ENCODE peak calls at places on chromosomes 5 and 9, in seven cellular contexts. J, Q, Y, O, D, R and M are unnamed samples.

GRCh38 chr5:172004824-172005237 is 1.6 kb downstream of the FBXW11 start:
- DNase-seq in J (no peak), Q (peak), Y (no peak), O (no peak), D (no peak), R (no peak), M (no peak)

GRCh38 chr9:116662633-116663032 is 24.5 kb upstream of the TRIM32 start:
- DNase-seq in J (no peak), Q (no peak), Y (no peak), O (no peak), D (no peak), R (peak), M (no peak)

GRCh38 chr9:114017741-114018715 is 60.1 kb downstream of the AMBP start:
- DNase-seq in J (no peak), Q (no peak), Y (no peak), O (no peak), D (no peak), R (no peak), M (no peak)

GRCh38 chr5:21049900-21050299 is 1061.9 kb upstream of the CDH18 start:
- DNase-seq in J (no peak), Q (no peak), Y (no peak), O (no peak), D (no peak), R (no peak), M (no peak)

GRCh38 chr5:168295574-168296201 is 4.2 kb downstream of the WWC1 start:
- DNase-seq in J (peak), Q (peak), Y (peak), O (peak), D (peak), R (peak), M (peak)

GRCh38 chr5:38382898-38383297 is 124.5 kb downstream of the EGFLAM start:
- DNase-seq in J (peak), Q (peak), Y (peak), O (peak), D (peak), R (peak), M (peak)

GRCh38 chr5:173744527-173744926 is 128.1 kb upstream of the BOD1 start:
- DNase-seq in J (no peak), Q (no peak), Y (no peak), O (no peak), D (no peak), R (no peak), M (peak)

GRCh38 chr5:127562252-127562651 is 44.8 kb downstream of the PRRC1 start:
- DNase-seq in J (no peak), Q (peak), Y (peak), O (no peak), D (peak), R (no peak), M (peak)

GRCh38 chr9:129391215-129391614 is 213.2 kb upstream of the IER5L start:
- DNase-seq in J (no peak), Q (no peak), Y (no peak), O (no peak), D (no peak), R (no peak), M (no peak)

GRCh38 chr5:6046296-6046695 is 332.1 kb downstream of the MED10 start:
- DNase-seq in J (no peak), Q (no peak), Y (no peak), O (no peak), D (no peak), R (no peak), M (no peak)

GRCh38 chr9:137053944-137054931 is at the start of gene ENTPD2:
- DNase-seq in J (no peak), Q (no peak), Y (no peak), O (peak), D (peak), R (no peak), M (no peak)

GRCh38 chr9:98074119-98074990 is 17.8 kb downstream of the NANS start:
- DNase-seq in J (no peak), Q (peak), Y (peak), O (peak), D (peak), R (peak), M (peak)

GRCh38 chr9:128383791-128384190 is 12.6 kb downstream of the URM1 start:
- DNase-seq in J (no peak), Q (no peak), Y (no peak), O (no peak), D (no peak), R (no peak), M (no peak)

GRCh38 chr5:122412966-122413365 is 100.9 kb downstream of the SNCAIP start:
- DNase-seq in J (no peak), Q (no peak), Y (no peak), O (no peak), D (no peak), R (no peak), M (no peak)

GRCh38 chr5:117376748-117377147 is 802.1 kb upstream of the SEMA6A start:
- DNase-seq in J (no peak), Q (no peak), Y (no peak), O (no peak), D (no peak), R (no peak), M (no peak)

GRCh38 chr9:129609486-129610192 is 11.3 kb downstream of the C9orf50 start:
- DNase-seq in J (no peak), Q (peak), Y (no peak), O (no peak), D (no peak), R (no peak), M (peak)

GRCh38 chr9:134175291-134175807 is 11.0 kb upstream of the RNU6ATAC start:
- DNase-seq in J (peak), Q (no peak), Y (no peak), O (no peak), D (peak), R (no peak), M (peak)

GRCh38 chr9:21995652-21996275 is 1.2 kb downstream of the CDKN2B-AS1 start:
- DNase-seq in J (no peak), Q (peak), Y (no peak), O (peak), D (no peak), R (peak), M (peak)

GRCh38 chr9:90559075-90560073 is 83.2 kb downstream of the DIRAS2 start:
- DNase-seq in J (no peak), Q (no peak), Y (no peak), O (no peak), D (no peak), R (no peak), M (no peak)

GRCh38 chr9:91930475-91930874 is 19.6 kb downstream of the ROR2 start:
- DNase-seq in J (no peak), Q (peak), Y (peak), O (no peak), D (no peak), R (peak), M (peak)

GRCh38 chr5:120690621-120691407 is 226.7 kb downstream of the PRR16 start:
- DNase-seq in J (no peak), Q (no peak), Y (no peak), O (peak), D (no peak), R (no peak), M (no peak)

GRCh38 chr5:142826741-142827492 is 56.7 kb downstream of the ARHGAP26 start:
- DNase-seq in J (no peak), Q (no peak), Y (no peak), O (peak), D (no peak), R (peak), M (no peak)

GRCh38 chr5:154971501-154971900 is 30.6 kb downstream of the MRPL22 start:
- DNase-seq in J (no peak), Q (no peak), Y (no peak), O (no peak), D (no peak), R (peak), M (no peak)

GRCh38 chr5:93403529-93403928 is 177.5 kb downstream of the NR2F1-AS1 start:
- DNase-seq in J (no peak), Q (no peak), Y (no peak), O (no peak), D (no peak), R (no peak), M (no peak)

GRCh38 chr9:27351438-27351837 is 54.5 kb upstream of the EQTN start:
- DNase-seq in J (no peak), Q (peak), Y (no peak), O (no peak), D (no peak), R (no peak), M (no peak)

GRCh38 chr9:37415011-37415719 is 7.3 kb upstream of the GRHPR start:
- DNase-seq in J (peak), Q (peak), Y (peak), O (peak), D (peak), R (peak), M (peak)

GRCh38 chr5:124524552-124525232 is 221.7 kb downstream of the ZNF608 start:
- DNase-seq in J (no peak), Q (no peak), Y (no peak), O (no peak), D (no peak), R (no peak), M (peak)

GRCh38 chr9:132639322-132639721 is 30.5 kb downstream of the DDX31 start:
- DNase-seq in J (no peak), Q (no peak), Y (no peak), O (no peak), D (no peak), R (no peak), M (no peak)
- H3K27ac ChIP-seq in J (no peak), Q (no peak), Y (no peak), O (no peak), D (no peak), R (no peak), M (no peak)

GRCh38 chr9:123176230-123176629 is 92.2 kb downstream of the STRBP start:
- DNase-seq in J (no peak), Q (peak), Y (no peak), O (no peak), D (no peak), R (peak), M (no peak)
- H3K4ac ChIP-seq in J (no peak), Q (no peak), Y (no peak), O (no peak), D (no peak), R (no peak), M (no peak)

GRCh38 chr9:93949694-93950449 is 5.3 kb downstream of the BARX1 start:
- DNase-seq in J (no peak), Q (peak), Y (no peak), O (no peak), D (peak), R (no peak), M (peak)
- H3K23ac ChIP-seq in J (no peak), Q (no peak), Y (no peak), O (no peak), D (no peak), R (no peak), M (no peak)

GRCh38 chr5:54681036-54681435 is 163.5 kb downstream of the SNX18 start:
- DNase-seq in J (no peak), Q (no peak), Y (no peak), O (no peak), D (no peak), R (no peak), M (no peak)
- H3K27ac ChIP-seq in J (no peak), Q (no peak), Y (no peak), O (no peak), D (no peak), R (peak), M (no peak)

GRCh38 chr5:176846335-176847140 is 36.2 kb downstream of the UNC5A start:
- DNase-seq in J (no peak), Q (no peak), Y (no peak), O (no peak), D (no peak), R (no peak), M (no peak)

GRCh38 chr5:176847726-176848290 is 37.4 kb downstream of the UNC5A start:
- DNase-seq in J (no peak), Q (no peak), Y (no peak), O (no peak), D (no peak), R (no peak), M (no peak)

GRCh38 chr5:176848651-176849050 is 38.3 kb downstream of the UNC5A start:
- DNase-seq in J (no peak), Q (no peak), Y (no peak), O (no peak), D (no peak), R (no peak), M (no peak)

GRCh38 chr5:176845392-176845713 is 35.0 kb downstream of the UNC5A start:
- DNase-seq in J (no peak), Q (no peak), Y (no peak), O (no peak), D (no peak), R (no peak), M (no peak)

GRCh38 chr5:176847155-176847554 is 36.8 kb downstream of the UNC5A start:
- DNase-seq in J (no peak), Q (no peak), Y (no peak), O (no peak), D (no peak), R (no peak), M (no peak)
- H3K4ac ChIP-seq in J (peak), Q (no peak), Y (no peak), O (no peak), D (no peak), R (no peak), M (no peak)

DNA sequence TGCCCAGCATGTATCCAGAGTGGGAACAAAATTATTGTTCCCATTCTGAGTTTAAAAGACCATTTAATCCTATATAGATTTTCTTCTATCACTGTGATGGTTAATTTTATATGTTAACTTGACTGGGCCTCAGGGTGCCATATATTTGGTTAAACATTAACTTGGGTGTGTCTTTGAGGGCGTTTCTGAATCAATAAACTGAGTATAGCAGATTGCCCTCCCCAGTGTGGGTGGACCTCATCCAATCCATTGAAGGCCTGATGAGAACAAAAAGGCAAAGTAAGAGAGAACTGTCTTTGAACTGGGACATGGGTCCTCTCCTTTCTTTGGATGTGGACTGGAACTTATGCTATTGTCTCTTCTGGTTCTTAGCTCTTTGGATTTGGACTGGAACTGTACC is 17.3 kb downstream of the RIOK2 start:
- DNase-seq in J (no peak), Q (no peak), Y (no peak), O (no peak), D (no peak), R (no peak), M (no peak)
- H3K23ac ChIP-seq in J (no peak), Q (no peak), Y (no peak), O (no peak), D (no peak), R (no peak), M (no peak)

GRCh38 chr5:140207250-140207954 is 32.4 kb downstream of the CYSTM1 start:
- DNase-seq in J (no peak), Q (no peak), Y (no peak), O (no peak), D (no peak), R (no peak), M (no peak)

GRCh38 chr5:140205216-140205615 is 30.2 kb downstream of the CYSTM1 start:
- DNase-seq in J (no peak), Q (peak), Y (no peak), O (no peak), D (no peak), R (no peak), M (no peak)

GRCh38 chr5:140205952-140206351 is 31.0 kb downstream of the CYSTM1 start:
- DNase-seq in J (no peak), Q (no peak), Y (no peak), O (no peak), D (peak), R (no peak), M (peak)

GRCh38 chr5:140202078-140202477 is 27.1 kb downstream of the CYSTM1 start:
- DNase-seq in J (no peak), Q (no peak), Y (no peak), O (no peak), D (no peak), R (peak), M (no peak)

DNA sequence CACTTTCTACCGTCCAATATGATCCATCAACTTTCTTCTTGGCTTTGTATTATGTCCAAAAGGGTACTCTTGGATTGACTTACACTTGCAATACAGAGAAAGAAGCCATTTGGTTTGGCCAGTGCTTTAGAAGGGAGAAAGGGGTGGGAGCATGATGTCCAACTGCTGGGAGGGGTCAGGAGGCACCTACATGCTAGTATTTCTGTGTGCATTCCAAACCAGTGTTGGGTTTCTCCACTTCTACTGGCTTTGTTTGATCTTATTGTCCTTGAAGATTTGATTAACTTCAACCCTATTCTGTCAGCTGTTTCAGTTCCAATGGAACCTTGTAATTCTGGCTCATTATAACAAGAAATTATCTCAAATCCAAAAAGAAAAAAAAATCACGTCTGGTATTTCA is 27.6 kb downstream of the CYSTM1 start:
- DNase-seq in J (no peak), Q (no peak), Y (no peak), O (no peak), D (no peak), R (no peak), M (no peak)
- H3K27ac ChIP-seq in J (no peak), Q (no peak), Y (no peak), O (no peak), D (no peak), R (no peak), M (no peak)